ENCODE peak calls at places on chromosomes 1 and 21, in eight cellular contexts. R is stomach, W is ovary, I is esophagus squamous epithelium, T is spleen, Z is aorta, P is IMR-90, F is iPS DF 6.9. U is an unnamed sample.

GRCh38 chr21:42071146-42071737 is at the start of gene UMODL1:
- DNase-seq in F (no peak), P (no peak), I (no peak), T (peak; percentile 62), W (no peak), R (no peak), Z (peak; percentile 67), U (no peak)

GRCh38 chr1:1610796-1611597 is 4.3 kb upstream of the MIB2 start:
- DNase-seq in R (no peak), F (no peak), W (peak; percentile 62), Z (no peak), P (no peak), I (no peak), T (no peak), U (no peak)

GRCh38 chr1:147580200-147580557 is 38.9 kb downstream of the BCL9 start:
- DNase-seq in W (no peak), R (no peak), Z (no peak), I (no peak), P (peak; percentile 68), T (no peak), F (no peak), U (no peak)

GRCh38 chr1:204730826-204731459 is 45.4 kb upstream of the LRRN2 start:
- DNase-seq in F (no peak), Z (no peak), I (no peak), P (no peak), T (no peak), W (no peak), R (no peak), U (no peak)

GRCh38 chr1:5373281-5373680 is 618.9 kb downstream of the NPHP4 start:
- DNase-seq in W (no peak), Z (no peak), T (no peak), P (no peak), F (no peak), R (peak; percentile 8), I (no peak), U (no peak)

GRCh38 chr1:100398648-100399047 is 46.3 kb downstream of the CDC14A start:
- DNase-seq in T (no peak), W (no peak), I (no peak), Z (no peak), F (no peak), P (no peak), R (no peak), U (no peak)

GRCh38 chr1:62426238-62426637 is 10.6 kb upstream of the USP1 start:
- DNase-seq in W (no peak), P (no peak), F (no peak), Z (no peak), I (no peak), T (no peak), R (no peak), U (no peak)

GRCh38 chr1:67560580-67561285 is 124.3 kb upstream of the GADD45A start:
- DNase-seq in Z (no peak), F (no peak), T (no peak), R (no peak), I (no peak), P (peak; percentile 18), W (no peak), U (no peak)

GRCh38 chr21:38965910-38966504 is 160.3 kb downstream of the ETS2 start:
- DNase-seq in Z (no peak), W (peak; percentile 61), P (peak; percentile 59), R (peak; percentile 81), I (no peak), T (no peak), F (no peak), U (no peak)

GRCh38 chr1:145979746-145980435 is 15.4 kb downstream of the POLR3GL start:
- DNase-seq in T (no peak), P (no peak), I (no peak), R (peak; percentile 33), W (no peak), Z (no peak), F (no peak), U (no peak)
- H3K4me3 ChIP-seq in T (peak overlapping the region; percentile 10), P (no peak overlapping the region), I (peak overlapping the region; percentile 24), R (peak overlapping the region; percentile 4), W (peak overlapping the region; percentile 23), Z (no peak overlapping the region), F (no peak overlapping the region), U (peak overlapping the region; percentile 16)

DNA sequence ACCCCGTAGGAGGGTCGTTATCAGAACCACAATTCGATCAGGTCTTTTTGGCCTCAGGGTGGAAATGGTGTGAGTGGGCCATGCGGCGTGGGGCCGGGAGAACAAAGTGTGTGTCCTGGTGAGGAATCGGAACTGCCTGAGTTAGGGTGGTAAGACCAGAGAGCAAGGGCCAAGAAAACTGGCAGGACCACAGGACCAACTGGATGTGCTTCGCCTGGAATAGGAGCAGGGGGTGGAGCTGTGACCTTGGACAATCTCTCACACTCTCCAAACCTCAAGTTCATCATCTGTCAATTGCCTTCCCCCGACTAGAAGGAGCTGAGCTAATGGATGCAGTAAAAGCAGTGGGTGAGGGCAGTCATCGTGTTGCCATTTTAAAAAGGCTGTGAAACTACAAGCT is 59.5 kb downstream of the NAV1 start:
- DNase-seq in I (no peak), R (no peak), T (peak; percentile 13), F (no peak), Z (no peak), W (no peak), P (no peak), U (no peak)
- H3K4me1 ChIP-seq in I (no peaks in the 10 kb centered on the region), R (peaks cover 30% of the 10 kb centered on the region), T (no peaks in the 10 kb centered on the region), F (peaks cover 1% of the 10 kb centered on the region), Z (no peaks in the 10 kb centered on the region), W (no peaks in the 10 kb centered on the region), P (peaks cover 31% of the 10 kb centered on the region), U (peaks cover 10% of the 10 kb centered on the region)

GRCh38 chr1:30085814-30086770 is 637.3 kb downstream of the MATN1 start:
- DNase-seq in Z (peak; percentile 92), P (peak; percentile 31), I (no peak), R (peak; percentile 28), T (no peak), F (no peak), W (peak; percentile 26), U (peak; percentile 41)
- H3K4me3 ChIP-seq in Z (no peak overlapping the region), P (no peak overlapping the region), I (no peak overlapping the region), R (peak overlapping the region; percentile 21), T (no peak overlapping the region), F (no peak overlapping the region), W (no peak overlapping the region), U (peak overlapping the region; percentile 14)

GRCh38 chr1:41576620-41577019 is 92.1 kb upstream of the EDN2 start:
- DNase-seq in F (no peak), Z (no peak), P (peak; percentile 31), W (no peak), I (no peak), R (no peak), T (no peak), U (no peak)
- H3K4me1 ChIP-seq in F (no peaks in the 10 kb centered on the region), Z (no peaks in the 10 kb centered on the region), P (no peaks in the 10 kb centered on the region), W (no peaks in the 10 kb centered on the region), I (no peaks in the 10 kb centered on the region), R (no peaks in the 10 kb centered on the region), T (no peaks in the 10 kb centered on the region), U (no peaks in the 10 kb centered on the region)

DNA sequence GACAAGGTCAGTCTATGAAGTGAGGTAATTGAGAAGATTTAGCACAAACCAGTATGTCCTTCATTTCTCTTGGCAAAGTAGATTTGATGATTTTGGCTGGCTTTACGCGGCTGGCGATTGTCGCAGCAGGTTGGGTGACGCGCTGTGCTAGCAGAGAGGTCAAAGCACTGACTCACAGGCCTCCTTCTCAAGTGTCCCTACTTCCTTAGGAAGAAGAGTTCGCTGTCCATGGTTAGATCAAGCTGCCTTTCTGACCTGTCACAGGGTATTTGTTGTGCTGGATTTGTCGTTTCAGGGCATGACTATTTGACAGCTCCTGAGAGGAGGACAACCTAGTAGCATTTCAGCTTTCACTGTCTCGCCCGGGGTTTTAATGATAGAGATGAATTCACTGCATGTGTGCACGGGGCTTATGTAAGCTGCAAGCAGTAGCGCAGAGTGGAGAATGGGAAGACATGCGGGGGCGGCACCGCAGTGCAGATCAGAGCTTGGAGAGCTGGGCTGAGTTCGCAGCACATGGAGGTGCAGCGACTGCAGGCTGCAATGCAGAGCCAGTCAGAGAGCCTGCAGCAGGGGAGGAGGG is 32.8 kb downstream of the XCL1 start:
- DNase-seq in F (no peak), I (no peak), R (no peak), T (peak; percentile 74), Z (peak; percentile 88), P (peak; percentile 5), W (peak; percentile 72), U (peak; percentile 50)
- H3K4me3 ChIP-seq in F (no peak overlapping the region), I (no peak overlapping the region), R (no peak overlapping the region), T (peak overlapping the region; percentile 3), Z (no peak overlapping the region), P (no peak overlapping the region), W (no peak overlapping the region), U (peak overlapping the region; percentile 9)

DNA sequence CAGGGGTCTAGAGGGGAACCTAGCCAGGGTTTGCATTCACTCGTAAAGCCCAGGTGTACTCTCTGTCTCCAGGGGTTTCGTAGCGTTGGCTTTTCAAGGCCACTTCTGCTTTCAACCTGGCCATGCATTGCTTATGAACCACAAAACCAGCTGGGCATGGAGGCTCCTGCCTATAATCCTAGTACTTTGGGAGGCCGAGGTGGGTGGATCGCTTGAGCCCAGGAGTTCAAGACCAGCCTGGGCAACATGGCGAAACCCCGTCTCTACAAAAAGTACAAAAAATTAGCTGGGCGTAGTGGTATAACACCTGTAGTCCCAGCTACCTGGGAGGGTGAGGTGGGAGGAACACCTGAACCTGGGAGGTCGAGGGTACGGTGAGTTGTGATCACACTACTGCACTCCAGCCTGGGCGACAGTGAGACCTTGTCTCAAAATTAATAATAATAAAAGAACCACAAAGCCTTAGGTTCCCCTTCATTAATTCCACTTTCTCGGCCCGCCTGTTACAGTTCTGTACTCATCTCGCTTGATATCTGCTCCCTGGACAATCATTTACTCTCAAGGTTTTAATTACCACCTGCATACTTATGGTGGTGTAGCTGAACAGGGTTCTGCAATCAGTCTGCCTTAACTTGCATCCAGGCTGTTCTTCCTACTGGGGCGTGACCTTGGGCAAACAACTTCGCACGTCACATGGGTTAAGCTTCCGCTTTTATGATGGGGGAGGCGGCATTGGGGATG is 6.1 kb downstream of the SLC16A4 start:
- DNase-seq in R (no peak), F (no peak), I (no peak), P (no peak), Z (no peak), W (no peak), T (peak; percentile 82), U (no peak)
- H3K4me1 ChIP-seq in R (peaks cover 7% of the 10 kb centered on the region), F (no peaks in the 10 kb centered on the region), I (no peaks in the 10 kb centered on the region), P (peaks cover 22% of the 10 kb centered on the region), Z (peaks cover 3% of the 10 kb centered on the region), W (peaks cover 7% of the 10 kb centered on the region), T (peaks cover 8% of the 10 kb centered on the region), U (peaks cover 21% of the 10 kb centered on the region)

DNA sequence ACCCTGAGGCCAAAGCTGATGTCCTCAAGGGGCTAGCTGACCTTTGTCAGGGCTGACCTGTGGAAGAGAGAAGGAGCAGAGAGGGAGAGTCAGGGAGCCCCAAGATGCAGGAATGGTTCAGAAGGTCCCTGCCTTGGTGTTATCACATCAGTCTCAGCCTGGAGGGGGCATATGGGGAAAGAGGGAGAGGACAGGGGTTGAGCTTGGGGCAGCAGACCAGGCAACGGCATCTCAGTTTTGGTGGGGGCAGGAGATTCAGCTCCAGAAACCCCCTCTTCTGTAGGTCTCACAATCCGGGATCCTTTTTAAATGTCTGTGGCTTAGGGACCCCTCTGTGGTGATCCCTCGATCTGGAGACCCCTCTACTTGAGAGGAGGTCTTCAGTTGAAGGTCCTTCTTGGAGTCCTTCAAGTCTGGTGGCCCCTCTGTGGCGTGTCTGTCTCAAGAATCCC is 802 bp downstream of the S100A13 start:
- DNase-seq in I (no peak), F (no peak), T (no peak), Z (peak; percentile 46), R (no peak), W (no peak), P (no peak), U (no peak)
- H3K4me3 ChIP-seq in I (peak overlapping the region; percentile 50), F (no peak overlapping the region), T (peak overlapping the region; percentile 51), Z (peak overlapping the region; percentile 39), R (peak overlapping the region; percentile 54), W (peak overlapping the region; percentile 36), P (peak overlapping the region; percentile 54), U (peak overlapping the region; percentile 63)

GRCh38 chr21:37474342-37474741 is 107.8 kb downstream of the DYRK1A start:
- DNase-seq in Z (no peak), T (no peak), F (no peak), R (no peak), P (no peak), I (no peak), W (no peak), U (no peak)
- H3K4me1 ChIP-seq in Z (peaks cover 10% of the 10 kb centered on the region), T (peaks cover 20% of the 10 kb centered on the region), F (no peaks in the 10 kb centered on the region), R (peaks cover 10% of the 10 kb centered on the region), P (peaks cover 4% of the 10 kb centered on the region), I (no peaks in the 10 kb centered on the region), W (peaks cover 16% of the 10 kb centered on the region), U (peaks cover 33% of the 10 kb centered on the region)